ENCODE peak calls at places on chromosomes 13 and 19, in eight cellular contexts. M is cardiac fibroblast; K is choroid plexus epithelial cell; Z is stromal cell of bone marrow; I is skeletal muscle cell; S is ascending aorta; R is T-helper 2 cell treated with Interferon-gamma antibody and Interleukin-4, amounts not matched to agents 5 μg/mL and 100 μg/mL, for 36 hours; P is immature natural killer cell. G is an unnamed sample.

GRCh38 chr13:76385606-76386005 is 500.6 kb downstream of the KCTD12 start:
- DNase-seq in I (no peak), R (no peak), P (no peak), K (peak; percentile 4), S (no peak), Z (peak; percentile 7), M (no peak), G (no peak)

GRCh38 chr13:41159174-41159573 is 26.6 kb upstream of the KBTBD6 start:
- DNase-seq in I (no peak), Z (no peak), P (no peak), M (no peak), S (no peak), K (no peak), R (no peak), G (no peak)

GRCh38 chr19:7673995-7674667 is 2.8 kb upstream of the MCEMP1 start:
- DNase-seq in I (no peak), Z (no peak), R (no peak), K (peak; percentile 69), M (peak; percentile 60), S (peak; percentile 18), P (no peak), G (peak; percentile 91)

GRCh38 chr13:110984798-110985197 is 69.9 kb upstream of the ANKRD10 start:
- DNase-seq in I (no peak), K (no peak), P (no peak), S (no peak), R (no peak), Z (no peak), M (no peak), G (no peak)

GRCh38 chr13:53788286-53788685 is 759.7 kb downstream of the OLFM4 start:
- DNase-seq in S (no peak), P (no peak), R (no peak), Z (no peak), K (no peak), M (no peak), I (no peak), G (no peak)

GRCh38 chr13:109148243-109148642 is 518.8 kb downstream of the MYO16 start:
- DNase-seq in S (no peak), Z (no peak), I (peak; percentile 52), R (no peak), K (peak; percentile 53), M (no peak), P (no peak), G (no peak)

GRCh38 chr19:29712744-29713516 is 2.1 kb downstream of the C19orf12 start:
- DNase-seq in K (no peak), P (peak; percentile 27), R (no peak), I (no peak), S (no peak), Z (no peak), M (no peak), G (no peak)

GRCh38 chr13:98484289-98485219 is 92.4 kb downstream of the STK24 start:
- DNase-seq in S (peak; percentile 87), P (no peak), K (peak; percentile 95), M (peak; percentile 89), I (peak; percentile 95), R (peak; percentile 67), Z (peak; percentile 91), G (peak; percentile 89)

GRCh38 chr13:51479199-51479523 is 26.3 kb upstream of the INTS6 start:
- DNase-seq in P (no peak), R (no peak), K (peak; percentile 49), S (no peak), M (peak; percentile 26), I (peak; percentile 41), Z (peak; percentile 45), G (peak; percentile 58)

GRCh38 chr19:13833330-13834265 is 38.4 kb downstream of the ZSWIM4 start:
- DNase-seq in P (peak; percentile 94), M (peak; percentile 94), S (peak; percentile 83), R (peak; percentile 94), I (peak; percentile 58), Z (no peak), K (peak; percentile 93), G (peak; percentile 97)

GRCh38 chr13:113863511-113864302 is at the start of gene GAS6:
- DNase-seq in M (peak; percentile 35), R (no peak), K (peak; percentile 34), S (no peak), I (no peak), P (no peak), Z (no peak), G (peak; percentile 93)

GRCh38 chr13:97220151-97220900 is 1.8 kb upstream of the MBNL2 start:
- DNase-seq in P (no peak), Z (no peak), S (no peak), K (no peak), R (no peak), M (no peak), I (no peak), G (no peak)

GRCh38 chr13:40064723-40065122 is 409.3 kb downstream of the COG6 start:
- DNase-seq in I (peak; percentile 81), R (no peak), Z (peak; percentile 98), M (peak; percentile 85), S (no peak), P (no peak), K (peak; percentile 78), G (peak; percentile 79)

GRCh38 chr19:32041681-32042292 is 303.6 kb upstream of the ZNF507 start:
- DNase-seq in Z (peak; percentile 24), K (peak; percentile 49), R (no peak), S (no peak), M (peak; percentile 48), P (no peak), I (no peak), G (peak; percentile 80)

GRCh38 chr13:44300895-44301638 is 72.6 kb upstream of the SERP2 start:
- DNase-seq in S (peak; percentile 53), P (no peak), I (peak; percentile 36), K (peak; percentile 72), R (no peak), Z (no peak), M (peak; percentile 83), G (peak; percentile 55)

GRCh38 chr19:47239152-47239551 is 8.2 kb upstream of the BBC3 start:
- DNase-seq in M (no peak), I (no peak), S (no peak), Z (no peak), K (peak; percentile 45), R (no peak), P (no peak), G (no peak)

GRCh38 chr19:11106477-11106876 is 17.2 kb downstream of the LDLR start:
- DNase-seq in I (no peak), K (no peak), Z (no peak), R (no peak), P (no peak), M (no peak), S (no peak), G (no peak)

G was measured in GM03348.